ENCODE peak calls at places on chromosomes 1 and 21, in eight cellular contexts. One of them, this sample, is unnamed. For H3K36me3, the result is how much of the 10 kb centered on the place peaks cover.

GRCh38 chr1:188062456-188062855 is 1233.7 kb downstream of the PLA2G4A start:
- DNase-seq in gastrocnemius medialis: no peak
- DNase-seq in heart right ventricle: no peak
- DNase-seq in fibroblast of lung: peak
- DNase-seq in right lobe of liver: no peak
- DNase-seq in RWPE2: no peak
- DNase-seq in stomach: no peak
- DNase-seq in lower lobe of right lung: no peak
- DNase-seq in this sample: no peak

GRCh38 chr1:201039876-201040275 is 16.4 kb upstream of the KIF21B start:
- DNase-seq in heart right ventricle: no peak
- DNase-seq in lower lobe of right lung: no peak
- DNase-seq in right lobe of liver: no peak
- DNase-seq in gastrocnemius medialis: no peak
- DNase-seq in stomach: no peak
- DNase-seq in fibroblast of lung: no peak
- DNase-seq in RWPE2: no peak
- DNase-seq in this sample: no peak

GRCh38 chr1:116435806-116436486 is 62.9 kb downstream of the ATP1A1 start:
- DNase-seq in fibroblast of lung: no peak
- DNase-seq in heart right ventricle: no peak
- DNase-seq in RWPE2: no peak
- DNase-seq in lower lobe of right lung: no peak
- DNase-seq in right lobe of liver: no peak
- DNase-seq in stomach: no peak
- DNase-seq in gastrocnemius medialis: no peak
- DNase-seq in this sample: no peak

GRCh38 chr1:109792056-109792831 is 28.5 kb upstream of the EPS8L3 start:
- DNase-seq in RWPE2: peak
- DNase-seq in fibroblast of lung: peak
- DNase-seq in lower lobe of right lung: peak
- DNase-seq in gastrocnemius medialis: peak
- DNase-seq in right lobe of liver: peak
- DNase-seq in heart right ventricle: peak
- DNase-seq in stomach: peak
- DNase-seq in this sample: peak

GRCh38 chr21:44368711-44369446 is 15.5 kb downstream of the TRPM2 start:
- DNase-seq in stomach: no peak
- DNase-seq in gastrocnemius medialis: no peak
- DNase-seq in heart right ventricle: no peak
- DNase-seq in RWPE2: peak
- DNase-seq in right lobe of liver: no peak
- DNase-seq in lower lobe of right lung: no peak
- DNase-seq in fibroblast of lung: no peak
- DNase-seq in this sample: no peak

GRCh38 chr1:209620484-209620879 is 31.7 kb downstream of the LAMB3 start:
- DNase-seq in fibroblast of lung: peak
- DNase-seq in right lobe of liver: no peak
- DNase-seq in gastrocnemius medialis: no peak
- DNase-seq in lower lobe of right lung: no peak
- DNase-seq in RWPE2: no peak
- DNase-seq in heart right ventricle: no peak
- DNase-seq in stomach: no peak
- DNase-seq in this sample: no peak

GRCh38 chr1:51690285-51690961 is 73.5 kb downstream of the OSBPL9 start:
- DNase-seq in gastrocnemius medialis: no peak
- DNase-seq in RWPE2: no peak
- DNase-seq in fibroblast of lung: peak
- DNase-seq in lower lobe of right lung: no peak
- DNase-seq in stomach: no peak
- DNase-seq in heart right ventricle: no peak
- DNase-seq in right lobe of liver: no peak
- DNase-seq in this sample: peak

GRCh38 chr21:45125347-45125746 is 51.0 kb downstream of the ADARB1 start:
- DNase-seq in fibroblast of lung: no peak
- DNase-seq in heart right ventricle: no peak
- DNase-seq in right lobe of liver: no peak
- DNase-seq in stomach: no peak
- DNase-seq in RWPE2: no peak
- DNase-seq in lower lobe of right lung: no peak
- DNase-seq in gastrocnemius medialis: no peak
- DNase-seq in this sample: no peak

GRCh38 chr1:200075522-200075921 is 48.0 kb downstream of the NR5A2 start:
- DNase-seq in right lobe of liver: no peak
- DNase-seq in RWPE2: no peak
- DNase-seq in heart right ventricle: peak
- DNase-seq in fibroblast of lung: no peak
- DNase-seq in gastrocnemius medialis: no peak
- DNase-seq in lower lobe of right lung: no peak
- DNase-seq in stomach: no peak
- DNase-seq in this sample: no peak

GRCh38 chr1:235902638-235903542 is 36.2 kb upstream of the LYST start:
- DNase-seq in RWPE2: no peak
- DNase-seq in gastrocnemius medialis: no peak
- DNase-seq in fibroblast of lung: peak
- DNase-seq in right lobe of liver: no peak
- DNase-seq in heart right ventricle: no peak
- DNase-seq in lower lobe of right lung: peak
- DNase-seq in stomach: peak
- DNase-seq in this sample: peak

GRCh38 chr1:82487778-82488177 is 687.0 kb downstream of the ADGRL2 start:
- DNase-seq in stomach: no peak
- DNase-seq in lower lobe of right lung: no peak
- DNase-seq in right lobe of liver: no peak
- DNase-seq in gastrocnemius medialis: no peak
- DNase-seq in fibroblast of lung: no peak
- DNase-seq in RWPE2: no peak
- DNase-seq in heart right ventricle: no peak
- DNase-seq in this sample: no peak

GRCh38 chr1:87246436-87246835 is 82.2 kb upstream of the LMO4 start:
- DNase-seq in heart right ventricle: no peak
- DNase-seq in lower lobe of right lung: no peak
- DNase-seq in stomach: no peak
- DNase-seq in RWPE2: no peak
- DNase-seq in fibroblast of lung: no peak
- DNase-seq in right lobe of liver: no peak
- DNase-seq in gastrocnemius medialis: no peak
- DNase-seq in this sample: no peak

GRCh38 chr1:2543543-2544092 is 12.6 kb upstream of the TNFRSF14 start:
- DNase-seq in heart right ventricle: no peak
- DNase-seq in stomach: peak
- DNase-seq in RWPE2: no peak
- DNase-seq in fibroblast of lung: peak
- DNase-seq in gastrocnemius medialis: no peak
- DNase-seq in right lobe of liver: no peak
- DNase-seq in lower lobe of right lung: no peak
- DNase-seq in this sample: no peak

GRCh38 chr21:35046223-35046690 is 2.8 kb downstream of the RUNX1 start:
- DNase-seq in lower lobe of right lung: no peak
- DNase-seq in gastrocnemius medialis: no peak
- DNase-seq in RWPE2: no peak
- DNase-seq in heart right ventricle: no peak
- DNase-seq in stomach: no peak
- DNase-seq in fibroblast of lung: no peak
- DNase-seq in right lobe of liver: no peak
- DNase-seq in this sample: no peak

GRCh38 chr1:25738507-25738906 is 61.5 kb upstream of the SELENON start:
- DNase-seq in lower lobe of right lung: no peak
- DNase-seq in right lobe of liver: no peak
- DNase-seq in stomach: no peak
- DNase-seq in gastrocnemius medialis: no peak
- DNase-seq in heart right ventricle: no peak
- DNase-seq in RWPE2: no peak
- DNase-seq in fibroblast of lung: no peak
- DNase-seq in this sample: no peak

GRCh38 chr1:62334434-62334833 is 15.2 kb upstream of the KANK4 start:
- DNase-seq in heart right ventricle: no peak
- DNase-seq in stomach: no peak
- DNase-seq in lower lobe of right lung: no peak
- DNase-seq in gastrocnemius medialis: no peak
- DNase-seq in fibroblast of lung: no peak
- DNase-seq in RWPE2: no peak
- DNase-seq in right lobe of liver: no peak
- DNase-seq in this sample: no peak

GRCh38 chr1:59664167-59664566 is 150.6 kb upstream of the HOOK1 start:
- DNase-seq in gastrocnemius medialis: no peak
- DNase-seq in fibroblast of lung: no peak
- DNase-seq in stomach: no peak
- DNase-seq in lower lobe of right lung: no peak
- DNase-seq in heart right ventricle: no peak
- DNase-seq in right lobe of liver: no peak
- DNase-seq in RWPE2: no peak
- DNase-seq in this sample: no peak

GRCh38 chr1:65198095-65198494 is 50.1 kb downstream of the AK4 start:
- DNase-seq in lower lobe of right lung: no peak
- DNase-seq in stomach: no peak
- DNase-seq in right lobe of liver: no peak
- DNase-seq in heart right ventricle: no peak
- DNase-seq in RWPE2: no peak
- DNase-seq in fibroblast of lung: peak
- DNase-seq in gastrocnemius medialis: no peak
- DNase-seq in this sample: no peak

GRCh38 chr1:65197636-65198035 is 49.6 kb downstream of the AK4 start:
- DNase-seq in lower lobe of right lung: no peak
- DNase-seq in stomach: no peak
- DNase-seq in fibroblast of lung: no peak
- DNase-seq in heart right ventricle: no peak
- DNase-seq in RWPE2: no peak
- DNase-seq in right lobe of liver: no peak
- DNase-seq in gastrocnemius medialis: no peak
- DNase-seq in this sample: no peak

GRCh38 chr1:65193129-65193528 is 45.1 kb downstream of the AK4 start:
- DNase-seq in stomach: no peak
- DNase-seq in lower lobe of right lung: no peak
- DNase-seq in right lobe of liver: no peak
- DNase-seq in heart right ventricle: no peak
- DNase-seq in RWPE2: no peak
- DNase-seq in fibroblast of lung: peak
- DNase-seq in gastrocnemius medialis: no peak
- DNase-seq in this sample: no peak

GRCh38 chr1:65200411-65200810 is 52.4 kb downstream of the AK4 start:
- DNase-seq in lower lobe of right lung: no peak
- DNase-seq in gastrocnemius medialis: no peak
- DNase-seq in fibroblast of lung: no peak
- DNase-seq in stomach: no peak
- DNase-seq in heart right ventricle: no peak
- DNase-seq in RWPE2: no peak
- DNase-seq in right lobe of liver: no peak
- DNase-seq in this sample: no peak

GRCh38 chr1:65195495-65196417 is 47.8 kb downstream of the AK4 start:
- DNase-seq in stomach: no peak
- DNase-seq in gastrocnemius medialis: no peak
- DNase-seq in right lobe of liver: no peak
- DNase-seq in heart right ventricle: peak
- DNase-seq in fibroblast of lung: peak
- DNase-seq in lower lobe of right lung: no peak
- DNase-seq in RWPE2: no peak
- DNase-seq in this sample: no peak
- H3K36me3 ChIP-seq in stomach: under half
- H3K36me3 ChIP-seq in gastrocnemius medialis: under half
- H3K36me3 ChIP-seq in right lobe of liver: under half
- H3K36me3 ChIP-seq in heart right ventricle: under half
- H3K36me3 ChIP-seq in fibroblast of lung: under half
- H3K36me3 ChIP-seq in lower lobe of right lung: under half
- H3K36me3 ChIP-seq in RWPE2: half or more
- H3K36me3 ChIP-seq in this sample: under half

DNA sequence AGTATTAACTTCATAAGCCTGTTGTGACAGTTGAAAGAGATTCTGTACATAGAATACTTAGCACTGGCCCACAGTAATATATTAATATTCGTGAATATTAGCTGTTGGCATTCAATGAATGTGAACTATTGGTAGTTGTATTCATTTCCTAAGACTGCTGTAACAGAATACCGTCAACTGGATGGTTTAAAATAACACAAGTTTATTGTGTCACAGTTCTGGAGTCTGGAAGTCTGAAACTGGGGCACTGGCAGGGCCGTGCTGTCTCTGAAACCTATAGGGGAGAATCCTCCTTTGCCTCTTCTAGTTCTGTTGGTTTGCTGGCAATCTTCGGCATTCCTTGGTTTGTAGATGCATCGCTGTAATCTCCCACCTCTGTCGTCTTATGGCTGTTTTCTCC is 47.5 kb downstream of the OLFML3 start:
- DNase-seq in right lobe of liver: no peak
- DNase-seq in RWPE2: no peak
- DNase-seq in heart right ventricle: no peak
- DNase-seq in fibroblast of lung: no peak
- DNase-seq in lower lobe of right lung: no peak
- DNase-seq in gastrocnemius medialis: peak
- DNase-seq in stomach: no peak
- DNase-seq in this sample: no peak
- TF ChIP-seq CTCF in right lobe of liver: no peak
- TF ChIP-seq CTCF in RWPE2: no peak
- TF ChIP-seq CTCF in heart right ventricle: no peak
- TF ChIP-seq CTCF in fibroblast of lung: no peak
- TF ChIP-seq CTCF in lower lobe of right lung: no peak
- TF ChIP-seq CTCF in gastrocnemius medialis: no peak
- TF ChIP-seq CTCF in stomach: no peak
- TF ChIP-seq CTCF in this sample: no peak

DNA sequence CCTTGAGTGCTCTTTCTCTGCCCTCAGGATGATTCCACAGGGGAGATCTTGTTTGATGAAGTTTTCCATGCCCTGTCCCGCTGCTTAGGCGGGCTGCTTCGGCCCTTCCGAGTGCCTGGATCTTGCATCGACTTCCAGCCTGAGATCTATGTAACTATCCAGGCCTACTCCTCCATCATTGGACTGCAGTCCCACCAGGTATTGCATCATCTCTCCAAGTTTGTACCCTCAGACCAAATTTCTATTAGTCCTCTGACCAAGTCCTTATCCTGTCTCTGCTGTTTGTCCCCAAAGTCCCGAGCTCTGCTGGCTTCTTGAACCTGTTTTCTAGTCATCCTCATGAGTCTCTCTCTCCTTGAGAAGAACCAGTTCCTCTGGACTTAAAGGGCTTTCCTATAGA is 14.7 kb downstream of the SZT2 start:
- DNase-seq in gastrocnemius medialis: no peak
- DNase-seq in stomach: no peak
- DNase-seq in fibroblast of lung: no peak
- DNase-seq in RWPE2: no peak
- DNase-seq in right lobe of liver: no peak
- DNase-seq in heart right ventricle: no peak
- DNase-seq in lower lobe of right lung: no peak
- DNase-seq in this sample: no peak
- H3K36me3 ChIP-seq in gastrocnemius medialis: half or more
- H3K36me3 ChIP-seq in stomach: half or more
- H3K36me3 ChIP-seq in fibroblast of lung: under half
- H3K36me3 ChIP-seq in RWPE2: half or more
- H3K36me3 ChIP-seq in right lobe of liver: under half
- H3K36me3 ChIP-seq in heart right ventricle: under half
- H3K36me3 ChIP-seq in lower lobe of right lung: half or more
- H3K36me3 ChIP-seq in this sample: under half

DNA sequence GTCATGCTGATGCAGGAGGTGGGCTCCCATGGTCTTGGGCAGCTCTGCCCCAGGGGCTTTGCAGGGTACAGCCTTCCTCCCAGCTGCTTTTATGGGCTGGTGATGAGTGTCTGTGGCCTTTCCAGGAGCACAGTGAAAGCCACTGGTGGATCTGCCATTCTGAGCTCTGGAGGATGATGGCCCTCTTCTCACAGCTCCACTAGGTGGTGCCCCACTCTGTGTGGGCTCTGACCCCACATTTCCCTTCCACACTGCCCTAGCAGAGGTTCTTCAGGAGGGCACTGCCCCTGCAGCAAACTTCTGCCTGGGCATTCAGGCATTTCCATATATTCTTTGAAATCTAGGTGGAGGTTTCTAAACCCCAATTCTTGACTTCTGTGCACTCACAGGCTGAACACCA is 1188.6 kb downstream of the MRPL39 start:
- DNase-seq in gastrocnemius medialis: no peak
- DNase-seq in heart right ventricle: no peak
- DNase-seq in RWPE2: no peak
- DNase-seq in lower lobe of right lung: no peak
- DNase-seq in fibroblast of lung: no peak
- DNase-seq in stomach: no peak
- DNase-seq in right lobe of liver: no peak
- DNase-seq in this sample: no peak
- TF ChIP-seq CTCF in gastrocnemius medialis: no peak
- TF ChIP-seq CTCF in heart right ventricle: no peak
- TF ChIP-seq CTCF in RWPE2: no peak
- TF ChIP-seq CTCF in lower lobe of right lung: no peak
- TF ChIP-seq CTCF in fibroblast of lung: no peak
- TF ChIP-seq CTCF in stomach: no peak
- TF ChIP-seq CTCF in right lobe of liver: no peak
- TF ChIP-seq CTCF in this sample: no peak